ENCODE peak calls at places on chromosomes 16 and 17, in six cellular contexts. M, F, E, K, U and S are unnamed samples.
A peak's percentile ranks its signal among the peaks of the same experiment; 100 is the strongest.

GRCh38 chr16:80615751-80616150 is 75.0 kb downstream of the DYNLRB2 start:
- DNase-seq in K (peak; percentile 26), E (no peak), F (no peak), M (no peak), U (no peak), S (no peak)

GRCh38 chr16:57304169-57305061 is 19.9 kb upstream of the PLLP start:
- DNase-seq in F (no peak), K (no peak), M (peak; percentile 39), E (peak; percentile 83), U (peak; percentile 72), S (no peak)

GRCh38 chr16:80375973-80376372 is 164.8 kb upstream of the DYNLRB2 start:
- DNase-seq in M (peak; percentile 2), K (no peak), F (no peak), U (no peak), E (no peak), S (peak; percentile 47)

GRCh38 chr16:66886914-66887313 is 6.6 kb downstream of the PDP2 start:
- DNase-seq in K (no peak), F (no peak), U (no peak), M (no peak), E (no peak), S (no peak)

GRCh38 chr16:29820271-29820701 is at the start of gene MVP:
- DNase-seq in E (peak; percentile 63), F (peak; percentile 72), U (peak; percentile 87), K (no peak), M (peak; percentile 77), S (peak; percentile 92)

GRCh38 chr16:69351309-69352027 is at the start of gene TMED6:
- DNase-seq in E (no peak), U (peak; percentile 77), M (no peak), F (no peak), K (no peak), S (no peak)

GRCh38 chr16:88695753-88696152 is 9.4 kb upstream of the SNAI3 start:
- DNase-seq in F (no peak), K (no peak), M (no peak), E (no peak), U (no peak), S (no peak)

GRCh38 chr16:89193021-89193575 is 7.2 kb downstream of the SLC22A31 start:
- DNase-seq in K (peak; percentile 91), U (peak; percentile 63), E (peak; percentile 88), F (peak; percentile 72), M (peak; percentile 91), S (peak; percentile 91)

GRCh38 chr16:67393111-67393789 is at the start of gene TPPP3:
- DNase-seq in U (peak; percentile 90), E (peak; percentile 73), F (no peak), M (peak; percentile 76), K (peak; percentile 92), S (peak; percentile 94)

GRCh38 chr16:54285414-54286066 is 1.0 kb downstream of the IRX3 start:
- DNase-seq in U (no peak), K (peak; percentile 73), M (peak; percentile 39), E (peak; percentile 22), F (no peak), S (peak; percentile 53)

GRCh38 chr17:81479672-81480071 is 32.9 kb downstream of the ACTG1 start:
- DNase-seq in F (no peak), K (no peak), E (no peak), U (no peak), M (no peak), S (no peak)

DNA sequence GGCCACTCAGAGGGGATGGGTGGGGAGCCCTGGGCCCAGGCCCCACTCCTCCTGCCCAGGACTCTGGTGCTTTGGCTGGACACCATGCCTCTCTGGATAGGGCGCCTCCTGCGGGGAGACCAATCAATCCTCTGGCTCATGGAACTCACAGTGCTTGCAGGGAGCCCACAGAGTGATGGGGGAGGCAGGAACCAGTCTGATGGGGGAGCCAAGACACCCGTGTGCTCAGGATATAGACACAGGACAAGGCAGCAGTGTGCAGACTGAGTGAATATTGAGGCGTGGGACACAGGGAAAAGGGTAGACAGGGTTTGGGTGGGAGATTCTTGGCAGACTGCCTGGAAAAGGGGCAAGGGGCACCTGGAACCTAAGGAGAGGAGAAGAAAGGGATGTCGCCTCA is 37.6 kb upstream of the DLX4 start:
- DNase-seq in U (no peak), M (no peak), K (no peak), E (no peak), F (no peak), S (no peak)
- TF ChIP-seq CTCF in U (no peak), M (no peak), K (no peak), E (no peak), F (no peak), S (no peak)

GRCh38 chr16:2469399-2470233 is 1.5 kb upstream of the NTN3 start:
- DNase-seq in M (no peak), E (no peak), K (no peak), F (peak; percentile 55), U (no peak), S (no peak)
- H3K4me3 ChIP-seq in M (no peak overlapping the region), E (no peak overlapping the region), K (no peak overlapping the region), F (peak overlapping the region; percentile 60), U (no peak overlapping the region), S (no peak overlapping the region)

DNA sequence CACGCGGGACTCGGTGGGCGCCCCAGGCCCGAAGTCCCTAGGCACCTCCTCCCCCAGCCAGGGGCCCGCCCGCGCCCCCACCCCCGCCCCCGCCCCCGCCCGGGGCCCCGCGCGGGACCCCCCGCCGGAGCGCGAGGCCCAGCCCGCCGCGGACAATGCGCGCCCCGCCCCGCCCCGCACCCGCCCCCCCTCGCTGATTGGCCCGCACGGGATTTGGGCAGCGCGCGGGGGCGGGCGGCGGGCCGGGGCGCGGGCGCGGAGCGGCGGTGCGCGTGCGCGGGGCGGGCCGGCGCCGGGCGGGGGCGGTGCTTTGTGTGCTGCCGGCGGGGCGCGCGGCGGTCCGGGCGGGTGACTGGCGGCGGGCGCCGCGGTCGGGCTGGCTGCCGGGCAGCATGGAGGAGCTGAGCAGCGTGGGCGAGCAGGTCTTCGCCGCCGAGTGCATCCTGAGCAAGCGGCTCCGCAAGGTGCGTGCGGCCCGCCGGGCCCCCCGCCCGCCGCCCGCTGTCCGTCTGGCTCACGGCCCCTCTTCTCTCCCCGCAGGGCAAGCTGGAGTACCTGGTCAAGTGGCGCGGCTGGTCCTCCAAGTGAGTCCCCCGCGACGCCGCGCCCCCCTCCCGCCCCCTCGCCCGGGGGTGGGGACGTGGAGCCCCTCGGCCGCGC is at the start of gene CBX2:
- DNase-seq in M (peak; percentile 36), E (peak; percentile 60), F (peak; percentile 88), U (peak; percentile 83), K (peak; percentile 96), S (peak; percentile 87)
- TF ChIP-seq CTCF in M (no peak), E (no peak), F (no peak), U (no peak), K (no peak), S (no peak)

DNA sequence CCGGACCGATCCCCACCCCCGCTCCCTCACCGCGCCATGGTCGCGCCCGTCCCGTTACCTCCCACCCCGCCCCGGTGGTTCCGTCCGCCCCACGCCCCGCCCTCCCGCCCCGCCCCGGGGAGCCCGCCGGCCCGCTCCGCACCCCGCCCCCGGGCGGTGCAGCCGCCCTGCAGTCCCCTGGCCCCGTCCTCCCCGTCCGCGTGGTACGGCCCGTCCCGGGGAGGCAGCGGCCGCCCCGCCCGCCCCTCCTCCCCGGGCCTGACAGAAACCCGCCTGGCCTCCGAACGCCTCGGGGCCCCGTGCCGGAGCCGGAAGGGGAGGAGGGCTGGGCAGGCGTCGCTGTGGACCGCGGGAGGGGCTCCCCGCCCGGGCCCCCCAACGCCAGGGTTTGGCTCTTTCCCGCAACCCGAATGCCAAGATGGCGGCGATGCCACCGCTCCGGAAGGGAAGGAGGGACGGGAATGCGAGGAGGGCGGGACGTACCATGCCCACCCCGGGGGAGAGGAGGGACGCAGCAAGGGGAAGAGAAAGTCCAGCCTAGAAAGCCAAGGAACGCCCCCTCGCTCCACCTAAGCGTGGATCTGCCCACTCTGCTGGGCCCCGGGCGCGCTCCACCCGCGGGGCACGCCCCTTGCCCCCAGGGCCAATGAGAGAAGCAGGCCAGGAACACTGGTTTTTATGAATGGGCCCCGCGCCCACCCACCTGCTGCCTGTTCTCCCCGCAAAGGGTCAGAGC is at the start of gene PIP4K2B:
- DNase-seq in M (peak; percentile 97), U (peak; percentile 97), F (peak; percentile 97), K (peak; percentile 99), E (peak; percentile 99), S (peak; percentile 99)
- H3K4me3 ChIP-seq in M (peak within 1 kb of the TSS; percentile 77), U (peak within 1 kb of the TSS; percentile 81), F (peak within 1 kb of the TSS; percentile 97), K (peak within 1 kb of the TSS; percentile 97), E (peak within 1 kb of the TSS; percentile 80), S (peak within 1 kb of the TSS; percentile 69)

DNA sequence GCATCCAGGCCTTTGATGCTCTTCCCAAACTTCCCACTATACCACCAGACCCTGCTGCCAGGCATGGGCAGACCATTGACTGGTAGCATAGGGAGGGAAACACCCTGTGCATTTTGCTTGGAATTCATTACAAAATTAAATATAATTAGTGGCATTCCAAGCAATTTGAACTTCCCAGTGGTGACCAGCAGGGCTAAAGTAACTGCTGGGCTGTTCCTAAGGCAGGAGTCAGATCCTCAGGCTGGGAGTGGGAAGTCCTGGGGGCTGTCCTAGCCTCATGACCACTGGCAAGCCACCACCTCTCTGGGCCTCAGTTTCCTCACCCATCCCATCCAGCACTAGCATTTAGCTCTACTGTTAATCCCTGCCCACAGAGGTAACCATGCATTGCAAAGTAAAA is 3.7 kb downstream of the PRR15L start:
- DNase-seq in M (no peak), U (no peak), F (no peak), K (no peak), E (no peak), S (peak; percentile 30)
- TF ChIP-seq CTCF in M (no peak), U (peak; percentile 44), F (no peak), K (peak; percentile 57), E (no peak), S (no peak)

DNA sequence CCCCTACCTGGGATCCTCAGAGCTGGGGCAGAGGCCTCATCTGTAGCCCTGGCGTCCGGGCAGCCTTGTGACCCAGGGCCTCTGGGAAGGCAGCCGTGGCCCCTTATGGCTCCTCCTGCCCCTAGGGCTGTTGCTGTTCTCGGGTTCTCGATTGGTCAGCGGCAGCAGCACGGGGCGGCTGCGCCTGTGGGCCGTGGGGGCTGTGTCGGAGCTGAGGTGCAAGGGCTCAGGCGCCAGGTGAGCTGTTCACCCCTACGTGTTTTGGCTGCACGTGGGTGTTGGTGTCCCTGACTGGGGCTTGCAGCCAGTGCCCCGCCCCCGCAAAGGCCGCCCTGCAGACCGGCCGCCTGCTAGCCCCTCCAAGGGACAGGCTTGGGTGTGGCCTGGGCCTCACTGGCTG is 5.8 kb upstream of the RHOT2 start:
- DNase-seq in E (no peak), F (no peak), K (no peak), M (no peak), U (no peak), S (no peak)
- H3K4me3 ChIP-seq in E (no peak overlapping the region), F (no peak overlapping the region), K (no peak overlapping the region), M (no peak overlapping the region), U (no peak overlapping the region), S (no peak overlapping the region)

GRCh38 chr17:78925234-78925633 is at the start of gene TIMP2:
- DNase-seq in E (peak; percentile 89), M (peak; percentile 81), K (peak; percentile 97), U (peak; percentile 90), F (peak; percentile 52), S (peak; percentile 95)
- TF ChIP-seq CTCF in E (no peak), M (no peak), K (peak; percentile 65), U (no peak), F (no peak), S (no peak)

DNA sequence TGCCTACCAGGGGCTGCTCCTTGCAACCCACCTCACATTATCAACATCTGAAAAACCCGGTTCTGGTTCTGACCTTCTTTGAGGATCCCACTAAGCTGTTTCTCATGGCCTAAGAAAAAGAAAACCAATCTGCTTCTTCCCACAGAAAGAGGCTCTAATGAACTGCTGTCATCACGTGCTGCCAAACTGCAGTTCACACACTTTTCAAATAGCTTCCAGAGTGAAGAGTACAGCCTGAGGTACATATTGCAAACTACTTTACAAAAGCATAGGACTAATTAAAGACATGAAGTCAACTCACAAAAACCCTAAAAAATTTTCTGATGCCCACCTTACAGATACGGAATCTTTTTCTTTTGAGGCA is 36.7 kb downstream of the SMG6 start:
- DNase-seq in U (no peak), F (no peak), E (no peak), K (no peak), M (no peak), S (no peak)
- H3K4me3 ChIP-seq in U (no peak overlapping the region), F (no peak overlapping the region), E (no peak overlapping the region), K (no peak overlapping the region), M (no peak overlapping the region), S (no peak overlapping the region)